ENCODE peak calls at places on chromosomes 5 and 9, in seven cellular contexts. S is heart left ventricle, Y is aorta, V is NCI-H460, M is NAMALWA, L is GM12891, E is foreskin fibroblast. T is an unnamed sample.

GRCh38 chr5:68396722-68397121 is 181.2 kb downstream of the PIK3R1 start:
- DNase-seq in S (no peak), Y (no peak), V (no peak), M (no peak), L (no peak), E (no peak), T (peak)

GRCh38 chr5:36692791-36693763 is 86.7 kb downstream of the SLC1A3 start:
- DNase-seq in S (peak), Y (peak), V (peak), M (peak), L (peak), E (peak), T (peak)

GRCh38 chr5:129079496-129079895 is 15.1 kb upstream of the ISOC1 start:
- DNase-seq in S (no peak), Y (no peak), V (no peak), M (no peak), L (no peak), E (no peak), T (no peak)

GRCh38 chr5:79573983-79574890 is 38.0 kb upstream of the TENT2 start:
- DNase-seq in S (no peak), Y (no peak), V (no peak), M (no peak), L (no peak), E (no peak), T (no peak)

GRCh38 chr5:74816875-74817274 is 49.3 kb downstream of the FAM169A start:
- DNase-seq in S (no peak), Y (no peak), V (no peak), M (no peak), L (no peak), E (no peak), T (no peak)

GRCh38 chr9:87606921-87607521 is 109.4 kb downstream of the DAPK1 start:
- DNase-seq in S (no peak), Y (no peak), V (no peak), M (no peak), L (no peak), E (peak), T (no peak)

GRCh38 chr5:140115186-140115500 is 1.2 kb downstream of the PURA start:
- DNase-seq in S (no peak), Y (no peak), V (no peak), M (no peak), L (no peak), E (no peak), T (no peak)

GRCh38 chr5:91848453-91848852 is 465.3 kb upstream of the ARRDC3 start:
- DNase-seq in S (no peak), Y (no peak), V (peak), M (no peak), L (no peak), E (peak), T (no peak)

GRCh38 chr9:34675048-34675714 is 12.7 kb upstream of the CCL27 start:
- DNase-seq in S (peak), Y (peak), V (peak), M (peak), L (peak), E (peak), T (peak)

GRCh38 chr9:37839491-37840461 is 39.2 kb downstream of the DCAF10 start:
- DNase-seq in S (no peak), Y (no peak), V (no peak), M (no peak), L (no peak), E (peak), T (no peak)

GRCh38 chr9:38359297-38359653 is 33.2 kb upstream of the ALDH1B1 start:
- DNase-seq in S (no peak), Y (no peak), V (no peak), M (no peak), L (no peak), E (no peak), T (no peak)

GRCh38 chr5:16736158-16736994 is 119.6 kb upstream of the RETREG1 start:
- DNase-seq in S (peak), Y (no peak), V (peak), M (no peak), L (no peak), E (peak), T (peak)

GRCh38 chr5:40904205-40904993 is 4.9 kb upstream of the C7 start:
- DNase-seq in S (peak), Y (peak), V (peak), M (peak), L (peak), E (peak), T (peak)

GRCh38 chr9:113993838-113994540 is 84.1 kb downstream of the AMBP start:
- DNase-seq in S (peak), Y (peak), V (no peak), M (no peak), L (no peak), E (no peak), T (peak)

GRCh38 chr9:25225938-25226760 is 452.1 kb downstream of the TUSC1 start:
- DNase-seq in S (no peak), Y (no peak), V (no peak), M (no peak), L (peak), E (no peak), T (no peak)

GRCh38 chr9:33751536-33752129 is 43.7 kb upstream of the PRSS3 start:
- DNase-seq in S (no peak), Y (no peak), V (no peak), M (no peak), L (no peak), E (no peak), T (no peak)

GRCh38 chr5:152606739-152607138 is 201.7 kb upstream of the NMUR2 start:
- DNase-seq in S (no peak), Y (no peak), V (no peak), M (no peak), L (no peak), E (no peak), T (no peak)

GRCh38 chr5:148792649-148793048 is 33.8 kb upstream of the ADRB2 start:
- DNase-seq in S (no peak), Y (no peak), V (no peak), M (no peak), L (no peak), E (no peak), T (no peak)

GRCh38 chr5:138109463-138110265 is 25.8 kb downstream of the WNT8A start:
- DNase-seq in S (no peak), Y (no peak), V (no peak), M (no peak), L (no peak), E (peak), T (no peak)

GRCh38 chr9:456365-456764 is 241.7 kb downstream of the DOCK8 start:
- DNase-seq in S (peak), Y (no peak), V (no peak), M (no peak), L (no peak), E (no peak), T (no peak)